ENCODE peak calls at places on chromosomes 12 and 14, in six cellular contexts. One of them, this sample, is unnamed.

GRCh38 chr12:19220205-19220604 is 90.7 kb downstream of the PLEKHA5 start:
- DNase-seq in nephron progenitor cell: no peak
- DNase-seq in activated CD4-positive, alpha-beta T cell treated with anti-CD3 and anti-CD28 coated beads, Interleukin-2, amount 50 U/mL, for 1 hour: no peak
- DNase-seq in K562: no peak
- DNase-seq in CD8-positive, alpha-beta T cell: no peak
- DNase-seq in cardiac muscle cell: peak
- DNase-seq in this sample: no peak

GRCh38 chr12:127268121-127268520 is 998.8 kb upstream of the TMEM132C start:
- DNase-seq in CD8-positive, alpha-beta T cell: no peak
- DNase-seq in K562: no peak
- DNase-seq in nephron progenitor cell: no peak
- DNase-seq in activated CD4-positive, alpha-beta T cell treated with anti-CD3 and anti-CD28 coated beads, Interleukin-2, amount 50 U/mL, for 1 hour: no peak
- DNase-seq in cardiac muscle cell: peak
- DNase-seq in this sample: no peak

GRCh38 chr14:99571303-99571986 is 32.6 kb downstream of the CCDC85C start:
- DNase-seq in K562: no peak
- DNase-seq in CD8-positive, alpha-beta T cell: no peak
- DNase-seq in cardiac muscle cell: no peak
- DNase-seq in nephron progenitor cell: peak
- DNase-seq in activated CD4-positive, alpha-beta T cell treated with anti-CD3 and anti-CD28 coated beads, Interleukin-2, amount 50 U/mL, for 1 hour: no peak
- DNase-seq in this sample: no peak

GRCh38 chr14:89621791-89622638 is 205.0 kb upstream of the FOXN3 start:
- DNase-seq in K562: no peak
- DNase-seq in CD8-positive, alpha-beta T cell: no peak
- DNase-seq in cardiac muscle cell: no peak
- DNase-seq in activated CD4-positive, alpha-beta T cell treated with anti-CD3 and anti-CD28 coated beads, Interleukin-2, amount 50 U/mL, for 1 hour: no peak
- DNase-seq in nephron progenitor cell: no peak
- DNase-seq in this sample: no peak

GRCh38 chr12:46664771-46665287 is 161.0 kb downstream of the SLC38A4 start:
- DNase-seq in cardiac muscle cell: peak
- DNase-seq in nephron progenitor cell: no peak
- DNase-seq in K562: no peak
- DNase-seq in CD8-positive, alpha-beta T cell: no peak
- DNase-seq in activated CD4-positive, alpha-beta T cell treated with anti-CD3 and anti-CD28 coated beads, Interleukin-2, amount 50 U/mL, for 1 hour: no peak
- DNase-seq in this sample: no peak

GRCh38 chr14:59698793-59699192 is 122.2 kb upstream of the CCDC175 start:
- DNase-seq in cardiac muscle cell: peak
- DNase-seq in CD8-positive, alpha-beta T cell: no peak
- DNase-seq in nephron progenitor cell: no peak
- DNase-seq in activated CD4-positive, alpha-beta T cell treated with anti-CD3 and anti-CD28 coated beads, Interleukin-2, amount 50 U/mL, for 1 hour: no peak
- DNase-seq in K562: no peak
- DNase-seq in this sample: no peak

GRCh38 chr12:15152864-15153263 is 68.4 kb downstream of the RERG start:
- DNase-seq in CD8-positive, alpha-beta T cell: no peak
- DNase-seq in K562: no peak
- DNase-seq in nephron progenitor cell: no peak
- DNase-seq in activated CD4-positive, alpha-beta T cell treated with anti-CD3 and anti-CD28 coated beads, Interleukin-2, amount 50 U/mL, for 1 hour: no peak
- DNase-seq in cardiac muscle cell: peak
- DNase-seq in this sample: no peak

GRCh38 chr12:75656650-75657049 is 145.2 kb upstream of the KRR1 start:
- DNase-seq in nephron progenitor cell: no peak
- DNase-seq in CD8-positive, alpha-beta T cell: no peak
- DNase-seq in activated CD4-positive, alpha-beta T cell treated with anti-CD3 and anti-CD28 coated beads, Interleukin-2, amount 50 U/mL, for 1 hour: no peak
- DNase-seq in cardiac muscle cell: peak
- DNase-seq in K562: no peak
- DNase-seq in this sample: no peak

GRCh38 chr14:77498120-77498979 is at the start of gene ISM2:
- DNase-seq in cardiac muscle cell: peak
- DNase-seq in CD8-positive, alpha-beta T cell: peak
- DNase-seq in nephron progenitor cell: peak
- DNase-seq in activated CD4-positive, alpha-beta T cell treated with anti-CD3 and anti-CD28 coated beads, Interleukin-2, amount 50 U/mL, for 1 hour: peak
- DNase-seq in K562: peak
- DNase-seq in this sample: peak

GRCh38 chr14:80211143-80212024 is at the start of gene DIO2:
- DNase-seq in K562: no peak
- DNase-seq in cardiac muscle cell: peak
- DNase-seq in activated CD4-positive, alpha-beta T cell treated with anti-CD3 and anti-CD28 coated beads, Interleukin-2, amount 50 U/mL, for 1 hour: no peak
- DNase-seq in CD8-positive, alpha-beta T cell: no peak
- DNase-seq in nephron progenitor cell: no peak
- DNase-seq in this sample: no peak

GRCh38 chr12:76024102-76024781 is 7.3 kb downstream of the PHLDA1 start:
- DNase-seq in CD8-positive, alpha-beta T cell: no peak
- DNase-seq in activated CD4-positive, alpha-beta T cell treated with anti-CD3 and anti-CD28 coated beads, Interleukin-2, amount 50 U/mL, for 1 hour: no peak
- DNase-seq in K562: no peak
- DNase-seq in nephron progenitor cell: no peak
- DNase-seq in cardiac muscle cell: no peak
- DNase-seq in this sample: no peak

GRCh38 chr12:41304526-41304925 is 116.4 kb downstream of the PDZRN4 start:
- DNase-seq in CD8-positive, alpha-beta T cell: no peak
- DNase-seq in nephron progenitor cell: no peak
- DNase-seq in K562: no peak
- DNase-seq in activated CD4-positive, alpha-beta T cell treated with anti-CD3 and anti-CD28 coated beads, Interleukin-2, amount 50 U/mL, for 1 hour: no peak
- DNase-seq in cardiac muscle cell: no peak
- DNase-seq in this sample: no peak

GRCh38 chr12:22100952-22101748 is 55.1 kb downstream of the CMAS start:
- DNase-seq in K562: no peak
- DNase-seq in activated CD4-positive, alpha-beta T cell treated with anti-CD3 and anti-CD28 coated beads, Interleukin-2, amount 50 U/mL, for 1 hour: peak
- DNase-seq in CD8-positive, alpha-beta T cell: peak
- DNase-seq in nephron progenitor cell: peak
- DNase-seq in cardiac muscle cell: peak
- DNase-seq in this sample: no peak

GRCh38 chr14:67410313-67410712 is 1.7 kb downstream of the PLEK2 start:
- DNase-seq in CD8-positive, alpha-beta T cell: no peak
- DNase-seq in cardiac muscle cell: no peak
- DNase-seq in activated CD4-positive, alpha-beta T cell treated with anti-CD3 and anti-CD28 coated beads, Interleukin-2, amount 50 U/mL, for 1 hour: no peak
- DNase-seq in nephron progenitor cell: no peak
- DNase-seq in K562: peak
- DNase-seq in this sample: no peak

GRCh38 chr12:90078344-90078743 is 369.7 kb upstream of the ATP2B1 start:
- DNase-seq in cardiac muscle cell: no peak
- DNase-seq in K562: no peak
- DNase-seq in nephron progenitor cell: no peak
- DNase-seq in activated CD4-positive, alpha-beta T cell treated with anti-CD3 and anti-CD28 coated beads, Interleukin-2, amount 50 U/mL, for 1 hour: no peak
- DNase-seq in CD8-positive, alpha-beta T cell: no peak
- DNase-seq in this sample: no peak

GRCh38 chr14:23864252-23864651 is 89.3 kb upstream of the DHRS4 start:
- DNase-seq in nephron progenitor cell: no peak
- DNase-seq in activated CD4-positive, alpha-beta T cell treated with anti-CD3 and anti-CD28 coated beads, Interleukin-2, amount 50 U/mL, for 1 hour: no peak
- DNase-seq in CD8-positive, alpha-beta T cell: no peak
- DNase-seq in cardiac muscle cell: no peak
- DNase-seq in K562: no peak
- DNase-seq in this sample: no peak

GRCh38 chr12:26563555-26563954 is 269.4 kb downstream of the ITPR2 start:
- DNase-seq in nephron progenitor cell: no peak
- DNase-seq in CD8-positive, alpha-beta T cell: no peak
- DNase-seq in K562: no peak
- DNase-seq in activated CD4-positive, alpha-beta T cell treated with anti-CD3 and anti-CD28 coated beads, Interleukin-2, amount 50 U/mL, for 1 hour: no peak
- DNase-seq in cardiac muscle cell: no peak
- DNase-seq in this sample: no peak

GRCh38 chr12:95151821-95152220 is 65.4 kb downstream of the FGD6 start:
- DNase-seq in CD8-positive, alpha-beta T cell: no peak
- DNase-seq in cardiac muscle cell: no peak
- DNase-seq in K562: no peak
- DNase-seq in activated CD4-positive, alpha-beta T cell treated with anti-CD3 and anti-CD28 coated beads, Interleukin-2, amount 50 U/mL, for 1 hour: no peak
- DNase-seq in nephron progenitor cell: no peak
- DNase-seq in this sample: no peak

GRCh38 chr14:23454445-23454856 is 15.1 kb upstream of the NGDN start:
- DNase-seq in K562: peak
- DNase-seq in CD8-positive, alpha-beta T cell: no peak
- DNase-seq in cardiac muscle cell: no peak
- DNase-seq in activated CD4-positive, alpha-beta T cell treated with anti-CD3 and anti-CD28 coated beads, Interleukin-2, amount 50 U/mL, for 1 hour: no peak
- DNase-seq in nephron progenitor cell: no peak
- DNase-seq in this sample: no peak

GRCh38 chr12:82510386-82510785 is 152.1 kb downstream of the METTL25 start:
- DNase-seq in nephron progenitor cell: no peak
- DNase-seq in K562: no peak
- DNase-seq in activated CD4-positive, alpha-beta T cell treated with anti-CD3 and anti-CD28 coated beads, Interleukin-2, amount 50 U/mL, for 1 hour: no peak
- DNase-seq in cardiac muscle cell: no peak
- DNase-seq in CD8-positive, alpha-beta T cell: no peak
- DNase-seq in this sample: no peak

GRCh38 chr12:126093911-126094310 is 1028.7 kb downstream of the AACS start:
- DNase-seq in nephron progenitor cell: peak
- DNase-seq in activated CD4-positive, alpha-beta T cell treated with anti-CD3 and anti-CD28 coated beads, Interleukin-2, amount 50 U/mL, for 1 hour: no peak
- DNase-seq in CD8-positive, alpha-beta T cell: no peak
- DNase-seq in cardiac muscle cell: no peak
- DNase-seq in K562: peak
- DNase-seq in this sample: no peak

GRCh38 chr12:52632656-52633055 is 14.3 kb upstream of the KRT73 start:
- DNase-seq in CD8-positive, alpha-beta T cell: no peak
- DNase-seq in nephron progenitor cell: no peak
- DNase-seq in cardiac muscle cell: no peak
- DNase-seq in activated CD4-positive, alpha-beta T cell treated with anti-CD3 and anti-CD28 coated beads, Interleukin-2, amount 50 U/mL, for 1 hour: no peak
- DNase-seq in K562: no peak
- DNase-seq in this sample: no peak

GRCh38 chr14:61368061-61368710 is 46.8 kb downstream of the PRKCH start:
- DNase-seq in K562: no peak
- DNase-seq in nephron progenitor cell: no peak
- DNase-seq in activated CD4-positive, alpha-beta T cell treated with anti-CD3 and anti-CD28 coated beads, Interleukin-2, amount 50 U/mL, for 1 hour: no peak
- DNase-seq in cardiac muscle cell: no peak
- DNase-seq in CD8-positive, alpha-beta T cell: no peak
- DNase-seq in this sample: no peak